ENCODE peak calls at places on chromosomes 5 and 9, in nine cellular contexts. V is activated CD4-positive, alpha-beta T cell treated with anti-CD3 and anti-CD28 coated beads, Interleukin-2, amount 50 U/mL, for 1 hour; J is C1 segment of cervical spinal cord; P is glutamatergic neuron; I is effector memory CD8-positive, alpha-beta T cell; S is right atrium auricular region; A is NCI-H524; L is NCI-H1092 treated with DMSO at 0.1 percent for 48 hours; X is stimulated activated CD4-positive, alpha-beta T cell treated with anti-CD3 and anti-CD28 coated beads, Interleukin-12 subunit alpha, Interleukin-12 subunit beta, amount 100 ng/mL, for 48 hours. F is an unnamed sample.

GRCh38 chr5:171599957-171600612 is 180.6 kb downstream of the FGF18 start:
- DNase-seq in V (no peak), J (no peak), P (no peak), I (no peak), S (no peak), A (no peak), L (no peak), X (no peak), F (no peak)

GRCh38 chr5:168023190-168023589 is 268.3 kb upstream of the WWC1 start:
- DNase-seq in V (no peak), J (peak; percentile 23), P (peak; percentile 18), I (no peak), S (no peak), A (peak; percentile 29), L (peak; percentile 2), X (no peak), F (no peak)

GRCh38 chr5:31317642-31318041 is 124.2 kb downstream of the CDH6 start:
- DNase-seq in V (no peak), J (no peak), P (peak; percentile 50), I (no peak), S (no peak), A (no peak), L (no peak), X (no peak), F (no peak)

GRCh38 chr5:38650540-38651275 is 94.3 kb upstream of the LIFR start:
- DNase-seq in V (no peak), J (no peak), P (no peak), I (no peak), S (no peak), A (no peak), L (peak; percentile 16), X (no peak), F (no peak)

GRCh38 chr5:116137544-116138378 is 52.9 kb downstream of the COMMD10 start:
- DNase-seq in V (no peak), J (peak; percentile 43), P (no peak), I (peak; percentile 5), S (no peak), A (peak; percentile 66), L (peak; percentile 46), X (peak; percentile 27), F (peak; percentile 51)

GRCh38 chr9:137028281-137029057 is 432 bp upstream of the ABCA2 start:
- DNase-seq in V (peak; percentile 61), J (peak; percentile 47), P (peak; percentile 76), I (peak; percentile 55), S (no peak), A (peak; percentile 73), L (peak; percentile 44), X (peak; percentile 51), F (no peak)

GRCh38 chr9:73141282-73141681 is 10.4 kb upstream of the ANXA1 start:
- DNase-seq in V (no peak), J (no peak), P (no peak), I (no peak), S (no peak), A (no peak), L (no peak), X (no peak), F (no peak)

GRCh38 chr9:126915281-126915816 is 767 bp downstream of the RALGPS1 start:
- DNase-seq in V (peak; percentile 51), J (peak; percentile 33), P (peak; percentile 47), I (peak; percentile 11), S (no peak), A (no peak), L (peak; percentile 22), X (no peak), F (no peak)

GRCh38 chr5:173745123-173745522 is 128.7 kb upstream of the BOD1 start:
- DNase-seq in V (peak; percentile 3), J (no peak), P (no peak), I (no peak), S (no peak), A (peak; percentile 36), L (no peak), X (no peak), F (no peak)

GRCh38 chr9:22084336-22085035 is 75.4 kb upstream of the CDKN2B start:
- DNase-seq in V (no peak), J (no peak), P (no peak), I (no peak), S (no peak), A (peak; percentile 23), L (no peak), X (no peak), F (no peak)

GRCh38 chr9:2853517-2853916 is 9.6 kb upstream of the PUM3 start:
- DNase-seq in V (no peak), J (no peak), P (no peak), I (no peak), S (no peak), A (no peak), L (no peak), X (no peak), F (no peak)

GRCh38 chr5:180644825-180645608 is 4.4 kb downstream of the FLT4 start:
- DNase-seq in V (no peak), J (no peak), P (no peak), I (no peak), S (no peak), A (no peak), L (no peak), X (no peak), F (no peak)

GRCh38 chr5:107129051-107129450 is 541.7 kb downstream of the EFNA5 start:
- DNase-seq in V (no peak), J (peak; percentile 19), P (no peak), I (no peak), S (no peak), A (no peak), L (no peak), X (no peak), F (no peak)

GRCh38 chr9:72401396-72401795 is 36.4 kb upstream of the ZFAND5 start:
- DNase-seq in V (no peak), J (no peak), P (no peak), I (no peak), S (no peak), A (no peak), L (no peak), X (no peak), F (no peak)

GRCh38 chr5:3382782-3383181 is 212.8 kb upstream of the IRX1 start:
- DNase-seq in V (no peak), J (no peak), P (no peak), I (no peak), S (peak; percentile 34), A (no peak), L (no peak), X (no peak), F (no peak)

GRCh38 chr9:69822091-69822750 is 1.6 kb downstream of the CFAP95 start:
- DNase-seq in V (no peak), J (no peak), P (no peak), I (no peak), S (no peak), A (no peak), L (no peak), X (no peak), F (no peak)

GRCh38 chr9:504921-505821 is 290.5 kb downstream of the DOCK8 start:
- DNase-seq in V (no peak), J (peak; percentile 4), P (peak; percentile 43), I (no peak), S (peak; percentile 64), A (peak; percentile 7), L (no peak), X (no peak), F (no peak)

GRCh38 chr9:111456536-111456935 is 27.6 kb downstream of the ECPAS start:
- DNase-seq in V (no peak), J (peak; percentile 9), P (no peak), I (no peak), S (no peak), A (no peak), L (no peak), X (no peak), F (no peak)

GRCh38 chr5:142484821-142485387 is 160.1 kb upstream of the SPRY4 start:
- DNase-seq in V (no peak), J (no peak), P (no peak), I (no peak), S (no peak), A (no peak), L (no peak), X (no peak), F (no peak)

GRCh38 chr5:67166460-67166871 is 30.1 kb downstream of the CD180 start:
- DNase-seq in V (peak; percentile 74), J (no peak), P (no peak), I (peak; percentile 60), S (peak; percentile 76), A (no peak), L (no peak), X (peak; percentile 51), F (no peak)

GRCh38 chr9:87498046-87498815 is 564 bp downstream of the DAPK1 start:
- DNase-seq in V (no peak), J (peak; percentile 24), P (peak; percentile 75), I (no peak), S (no peak), A (peak; percentile 20), L (peak; percentile 60), X (no peak), F (no peak)

GRCh38 chr9:81824802-81825770 is 103.1 kb upstream of the SPATA31D4 start:
- DNase-seq in V (no peak), J (no peak), P (no peak), I (no peak), S (no peak), A (no peak), L (no peak), X (no peak), F (no peak)

GRCh38 chr5:76585783-76586217 is 37.4 kb downstream of the F2RL2 start:
- DNase-seq in V (no peak), J (no peak), P (no peak), I (no peak), S (no peak), A (no peak), L (no peak), X (no peak), F (no peak)

GRCh38 chr9:7974335-7975005 is 174.9 kb upstream of the DMAC1 start:
- DNase-seq in V (no peak), J (no peak), P (no peak), I (no peak), S (no peak), A (no peak), L (peak; percentile 39), X (no peak), F (no peak)

GRCh38 chr5:109105631-109106267 is 304.0 kb downstream of the PJA2 start:
- DNase-seq in V (no peak), J (no peak), P (no peak), I (no peak), S (no peak), A (peak; percentile 79), L (no peak), X (no peak), F (peak; percentile 92)

GRCh38 chr9:113620016-113620376 is 156.5 kb downstream of the RGS3 start:
- DNase-seq in V (no peak), J (no peak), P (no peak), I (no peak), S (no peak), A (no peak), L (no peak), X (no peak), F (no peak)

GRCh38 chr9:132486706-132487350 is 76.8 kb downstream of the CFAP77 start:
- DNase-seq in V (peak; percentile 25), J (no peak), P (peak; percentile 40), I (peak; percentile 56), S (no peak), A (peak; percentile 93), L (no peak), X (peak; percentile 6), F (no peak)

GRCh38 chr9:114285166-114285867 is 37.6 kb upstream of the ORM1 start:
- DNase-seq in V (no peak), J (no peak), P (peak; percentile 22), I (no peak), S (no peak), A (no peak), L (no peak), X (no peak), F (no peak)

GRCh38 chr5:545641-546375 is 21.6 kb upstream of the SLC9A3 start:
- DNase-seq in V (no peak), J (no peak), P (no peak), I (no peak), S (no peak), A (no peak), L (no peak), X (no peak), F (no peak)